ENCODE peak calls at places on chromosomes 16 and 17, in four cellular contexts. T is RWPE1, L is ascending aorta, N is cardiac muscle cell. E is an unnamed sample.

GRCh38 chr17:43599835-43600234 is 53.7 kb upstream of the ETV4 start:
- DNase-seq in T (peak), L (no peak), N (peak), E (no peak)

GRCh38 chr16:84054271-84054670 is 11.7 kb upstream of the SLC38A8 start:
- DNase-seq in L (peak), T (no peak), N (no peak), E (no peak)

GRCh38 chr16:2919511-2920255 is 8.0 kb downstream of the FLYWCH1 start:
- DNase-seq in N (peak), T (peak), L (peak), E (peak)

GRCh38 chr17:43044024-43044423 is 19.0 kb downstream of the RND2 start:
- DNase-seq in N (no peak), L (no peak), T (no peak), E (no peak)

GRCh38 chr16:12171206-12171605 is 194.7 kb downstream of the SNX29 start:
- DNase-seq in N (no peak), T (no peak), L (no peak), E (no peak)

GRCh38 chr16:82136956-82137818 is 32.8 kb downstream of the MPHOSPH6 start:
- DNase-seq in N (peak), T (no peak), L (no peak), E (no peak)

GRCh38 chr17:43694081-43694870 is 32.6 kb upstream of the MEOX1 start:
- DNase-seq in T (peak), L (peak), N (peak), E (peak)

GRCh38 chr16:11691771-11692170 is 23.5 kb downstream of the SNN start:
- DNase-seq in N (no peak), T (no peak), L (no peak), E (no peak)

GRCh38 chr16:26666486-26666885 is 400.2 kb upstream of the C16orf82 start:
- DNase-seq in L (no peak), N (no peak), T (no peak), E (no peak)

GRCh38 chr17:3585826-3586225 is 23.4 kb downstream of the TRPV1 start:
- DNase-seq in N (no peak), L (no peak), T (no peak), E (no peak)

GRCh38 chr16:22813223-22813945 is 578 bp upstream of the HS3ST2 start:
- DNase-seq in L (peak), T (peak), N (peak), E (peak)

GRCh38 chr17:38598536-38598935 is 7.2 kb downstream of the SRCIN1 start:
- DNase-seq in T (peak), N (peak), L (no peak), E (peak)

GRCh38 chr16:4058386-4058785 is 57.9 kb downstream of the ADCY9 start:
- DNase-seq in L (no peak), N (no peak), T (no peak), E (no peak)

GRCh38 chr16:66622863-66623262 is 18.4 kb downstream of the CMTM3 start:
- DNase-seq in N (peak), L (no peak), T (no peak), E (no peak)

GRCh38 chr16:70753694-70754325 is 47.1 kb downstream of the VAC14 start:
- DNase-seq in T (no peak), L (no peak), N (no peak), E (no peak)

GRCh38 chr16:324201-324450 is 28.4 kb downstream of the AXIN1 start:
- DNase-seq in T (no peak), L (no peak), N (no peak), E (no peak)

GRCh38 chr17:67248291-67248690 is 3.3 kb upstream of the HELZ start:
- DNase-seq in L (no peak), N (no peak), T (no peak), E (no peak)

GRCh38 chr17:40349477-40350409 is 14.8 kb downstream of the GJD3 start:
- DNase-seq in L (no peak), T (peak), N (peak), E (peak)

GRCh38 chr16:15538484-15538883 is 104.1 kb downstream of the BMERB1 start:
- DNase-seq in L (no peak), N (no peak), T (no peak), E (no peak)

GRCh38 chr17:15405016-15405415 is 62.4 kb downstream of the CDRT4 start:
- DNase-seq in L (no peak), T (no peak), N (no peak), E (no peak)

GRCh38 chr17:51479303-51479702 is 219.0 kb downstream of the UTP18 start:
- DNase-seq in T (no peak), L (no peak), N (no peak), E (no peak)

GRCh38 chr17:44084131-44084538 is 13.6 kb downstream of the G6PC3 start:
- DNase-seq in T (no peak), N (no peak), L (no peak), E (peak)

GRCh38 chr16:57474671-57475661 is 11.3 kb downstream of the DOK4 start:
- DNase-seq in N (no peak), T (no peak), L (peak), E (no peak)

GRCh38 chr16:87350681-87351319 is 32.8 kb downstream of the FBXO31 start:
- DNase-seq in L (no peak), N (peak), T (no peak), E (peak)

GRCh38 chr17:76063880-76064546 is 8.3 kb downstream of the SRP68 start:
- DNase-seq in L (no peak), N (no peak), T (no peak), E (no peak)

GRCh38 chr17:9232155-9232475 is 210.8 kb downstream of the NTN1 start:
- DNase-seq in T (no peak), L (no peak), N (no peak), E (no peak)

GRCh38 chr17:78645421-78646295 is 68.5 kb upstream of the DNAH17 start:
- DNase-seq in T (peak), L (peak), N (peak), E (no peak)
- TF ChIP-seq CTCF in T (no peak), L (no peak), N (no peak), E (no peak)

DNA sequence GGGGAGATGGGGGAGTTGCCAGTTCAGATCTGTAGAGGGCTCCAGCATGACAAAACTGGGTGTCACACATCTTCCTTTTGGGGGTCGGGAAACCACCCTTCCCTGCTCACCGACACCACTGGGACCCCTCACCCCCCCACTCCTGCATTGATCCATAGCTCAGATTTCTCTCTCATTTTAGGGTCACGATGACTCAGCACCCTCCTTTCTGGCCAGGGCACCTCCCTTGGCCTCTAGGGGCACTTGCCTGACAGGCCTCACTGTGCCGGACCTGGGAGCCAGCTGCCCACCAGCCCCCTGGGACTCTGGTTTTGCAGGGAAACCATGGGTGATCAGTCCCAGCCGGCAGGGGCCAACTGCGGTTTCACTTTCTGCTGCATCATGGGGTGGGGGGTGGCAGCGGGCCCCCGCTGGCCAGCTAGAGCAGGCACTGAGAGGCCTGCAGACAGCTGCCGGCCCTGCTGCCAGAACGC is 239.4 kb downstream of the MRTFB start:
- DNase-seq in L (no peak), N (peak), T (no peak), E (peak)
- TF ChIP-seq CTCF in L (no peak), N (no peak), T (no peak), E (no peak)

GRCh38 chr17:37527249-37527851 is 37.7 kb downstream of the DUSP14 start:
- DNase-seq in L (no peak), N (peak), T (peak), E (no peak)
- TF ChIP-seq CTCF in L (no peak), N (peak), T (peak), E (peak)

DNA sequence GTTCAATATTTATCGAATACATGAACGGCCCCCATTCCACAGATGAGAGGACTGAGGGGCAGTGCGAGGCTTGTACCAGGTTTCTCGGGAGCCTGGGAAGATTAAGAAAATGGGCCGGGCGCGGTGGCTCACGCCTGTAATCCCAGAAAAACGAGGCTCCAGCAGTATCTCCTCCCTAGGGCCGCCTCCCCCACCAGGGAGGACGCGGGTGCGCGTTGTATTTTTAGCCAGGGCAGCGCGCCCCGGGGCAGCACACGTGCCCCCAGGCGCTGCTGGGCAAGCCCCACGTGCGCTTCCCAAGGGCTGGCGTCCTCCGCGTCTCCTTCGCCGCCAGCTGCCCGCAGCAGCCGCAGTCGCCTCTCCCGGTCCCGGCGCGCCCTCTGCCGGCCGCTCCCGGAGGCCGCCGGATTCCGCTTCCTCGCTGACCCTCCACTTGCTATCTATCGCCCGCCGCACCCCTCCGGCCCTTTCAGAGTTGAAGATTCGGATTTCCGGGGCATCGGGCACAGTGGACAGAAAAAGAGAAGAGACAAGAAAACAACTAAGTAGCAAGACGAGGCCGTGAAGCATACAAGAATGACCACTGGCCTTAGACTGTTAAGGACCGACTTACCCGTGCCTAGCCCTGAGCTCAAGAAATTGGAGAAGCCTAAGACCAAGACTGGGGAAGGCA is 1.9 kb upstream of the YBX2 start:
- DNase-seq in L (peak), T (peak), N (peak), E (peak)
- TF ChIP-seq CTCF in L (peak), T (peak), N (peak), E (peak)

DNA sequence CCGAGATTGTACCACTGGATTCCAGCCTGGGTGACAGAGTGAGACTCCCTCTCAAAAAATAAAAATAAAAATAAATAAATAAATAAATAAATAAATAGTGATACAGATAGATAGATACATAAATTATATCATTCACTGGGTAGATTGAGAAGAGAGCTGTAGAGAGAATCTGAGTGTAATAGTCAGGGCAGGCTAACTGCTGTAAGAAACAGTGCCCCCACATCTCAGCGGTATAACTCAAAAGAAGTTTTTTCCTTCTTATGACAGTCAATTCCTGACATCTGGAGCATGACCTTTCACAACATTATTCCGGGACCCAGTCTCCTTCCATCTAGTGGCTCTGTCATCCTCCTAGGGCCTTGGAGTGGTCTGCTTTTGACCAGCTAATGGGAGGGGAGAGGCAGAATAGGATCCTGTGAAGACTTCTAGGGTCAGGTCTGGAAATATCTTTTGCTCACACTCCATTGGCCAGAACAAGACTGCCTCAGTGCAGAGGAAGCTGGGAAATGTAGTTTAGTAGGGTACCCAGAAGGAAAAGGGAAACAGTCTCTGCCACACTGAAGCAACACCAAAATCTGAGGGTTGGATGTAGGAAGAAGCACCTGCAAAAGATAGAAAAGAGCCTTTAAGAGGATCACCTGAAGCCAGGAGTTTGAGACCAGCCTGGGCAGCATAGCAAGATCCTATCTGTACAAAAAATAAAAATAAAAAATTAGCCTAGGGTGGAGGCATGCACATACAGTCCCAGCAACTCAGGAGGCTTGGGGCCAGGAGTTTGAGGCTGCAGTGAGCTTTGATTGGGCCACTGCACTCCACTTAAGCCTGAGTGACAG is 3.0 kb upstream of the QPRT start:
- DNase-seq in N (peak), T (peak), L (no peak), E (no peak)
- TF ChIP-seq CTCF in N (no peak), T (no peak), L (no peak), E (no peak)

GRCh38 chr17:74739227-74739831 is 2.3 kb downstream of the RAB37 start:
- DNase-seq in T (no peak), N (no peak), L (no peak), E (no peak)

GRCh38 chr17:74734256-74734655 is 2.8 kb upstream of the RAB37 start:
- DNase-seq in N (no peak), L (no peak), T (no peak), E (no peak)

GRCh38 chr17:74736423-74737298 is at the start of gene RAB37:
- DNase-seq in L (peak), N (peak), T (no peak), E (peak)

GRCh38 chr17:74738051-74738996 is 1.3 kb downstream of the RAB37 start:
- DNase-seq in L (no peak), N (peak), T (no peak), E (no peak)

GRCh38 chr17:74737299-74738050 is 419 bp downstream of the RAB37 start:
- DNase-seq in T (no peak), L (no peak), N (peak), E (peak)
- TF ChIP-seq CTCF in T (no peak), L (peak), N (peak), E (peak)

GRCh38 chr16:50354629-50355456 is 13.9 kb downstream of the BRD7 start:
- DNase-seq in N (peak), L (no peak), T (no peak), E (no peak)
- TF ChIP-seq CTCF in N (peak), L (peak), T (peak), E (peak)

E was measured in glutamatergic neuron.